ENCODE peak calls at places on chromosome 14, in nine cellular contexts. S, T, Q, N, V, W, K, Y and E are unnamed samples.

GRCh38 chr14:24563505-24563904 is 12.5 kb downstream of the CTSG start:
- DNase-seq in S (no peak), T (no peak), Q (no peak), N (no peak), V (no peak), W (no peak), K (no peak), Y (no peak), E (no peak)

GRCh38 chr14:72619881-72620280 is 274.0 kb downstream of the DPF3 start:
- DNase-seq in S (no peak), T (no peak), Q (no peak), N (no peak), V (no peak), W (no peak), K (no peak), Y (peak), E (no peak)

GRCh38 chr14:68523326-68523610 is 269.6 kb downstream of the ZFP36L1 start:
- DNase-seq in S (no peak), T (no peak), Q (no peak), N (no peak), V (no peak), W (no peak), K (no peak), Y (peak), E (no peak)

GRCh38 chr14:103625361-103626095 is 3.5 kb upstream of the KLC1 start:
- DNase-seq in S (no peak), T (no peak), Q (no peak), N (no peak), V (no peak), W (peak), K (no peak), Y (no peak), E (no peak)

GRCh38 chr14:80136358-80136757 is 74.9 kb downstream of the DIO2 start:
- DNase-seq in S (no peak), T (no peak), Q (peak), N (no peak), V (peak), W (peak), K (no peak), Y (no peak), E (no peak)

GRCh38 chr14:25389948-25390347 is 340.0 kb upstream of the STXBP6 start:
- DNase-seq in S (no peak), T (no peak), Q (no peak), N (no peak), V (no peak), W (no peak), K (no peak), Y (no peak), E (no peak)

GRCh38 chr14:60220917-60221316 is 28.1 kb upstream of the PPM1A start:
- DNase-seq in S (no peak), T (no peak), Q (no peak), N (no peak), V (no peak), W (no peak), K (no peak), Y (peak), E (no peak)

GRCh38 chr14:106163316-106163715 is 636.9 kb downstream of the TMEM121 start:
- DNase-seq in S (no peak), T (no peak), Q (no peak), N (no peak), V (no peak), W (no peak), K (no peak), Y (no peak), E (no peak)

GRCh38 chr14:105622329-105622955 is 96.1 kb downstream of the TMEM121 start:
- DNase-seq in S (no peak), T (no peak), Q (no peak), N (no peak), V (no peak), W (no peak), K (no peak), Y (no peak), E (no peak)

GRCh38 chr14:27012641-27013040 is 414.8 kb upstream of the NOVA1 start:
- DNase-seq in S (no peak), T (no peak), Q (no peak), N (no peak), V (no peak), W (no peak), K (no peak), Y (no peak), E (no peak)

GRCh38 chr14:73059326-73059725 is 992 bp downstream of the RBM25 start:
- DNase-seq in S (no peak), T (no peak), Q (peak), N (no peak), V (no peak), W (no peak), K (no peak), Y (no peak), E (no peak)

GRCh38 chr14:95442633-95443021 is 73.8 kb downstream of the SYNE3 start:
- DNase-seq in S (peak), T (peak), Q (peak), N (peak), V (peak), W (peak), K (peak), Y (peak), E (no peak)

GRCh38 chr14:95871531-95871930 is 5.1 kb upstream of the TUNAR start:
- DNase-seq in S (no peak), T (no peak), Q (no peak), N (no peak), V (no peak), W (no peak), K (no peak), Y (no peak), E (no peak)

GRCh38 chr14:89000007-89000942 is 175.8 kb downstream of the TTC8 start:
- DNase-seq in S (peak), T (no peak), Q (peak), N (peak), V (peak), W (peak), K (peak), Y (peak), E (peak)

GRCh38 chr14:24368562-24369252 is 723 bp downstream of the NFATC4 start:
- DNase-seq in S (peak), T (peak), Q (no peak), N (peak), V (peak), W (peak), K (peak), Y (peak), E (peak)

GRCh38 chr14:64970776-64971451 is 1.2 kb downstream of the RAB15 start:
- DNase-seq in S (no peak), T (no peak), Q (no peak), N (no peak), V (no peak), W (no peak), K (no peak), Y (peak), E (no peak)

GRCh38 chr14:101114726-101115481 is 211.4 kb upstream of the RTL1 start:
- DNase-seq in S (no peak), T (no peak), Q (no peak), N (no peak), V (no peak), W (no peak), K (no peak), Y (peak), E (no peak)

GRCh38 chr14:53963491-53964227 is 7.0 kb upstream of the BMP4 start:
- DNase-seq in S (no peak), T (no peak), Q (peak), N (no peak), V (peak), W (no peak), K (peak), Y (peak), E (no peak)

GRCh38 chr14:59321184-59321952 is 132.9 kb downstream of the DAAM1 start:
- DNase-seq in S (no peak), T (no peak), Q (peak), N (peak), V (no peak), W (no peak), K (no peak), Y (no peak), E (no peak)

GRCh38 chr14:83217492-83217891 is 1683.8 kb upstream of the SEL1L start:
- DNase-seq in S (peak), T (no peak), Q (peak), N (no peak), V (peak), W (no peak), K (no peak), Y (no peak), E (peak)

GRCh38 chr14:24188251-24189058 is at the start of gene IPO4:
- DNase-seq in S (peak), T (peak), Q (peak), N (peak), V (peak), W (peak), K (peak), Y (peak), E (peak)

GRCh38 chr14:54338696-54339317 is 58.0 kb upstream of the CDKN3 start:
- DNase-seq in S (peak), T (no peak), Q (peak), N (peak), V (peak), W (no peak), K (no peak), Y (peak), E (no peak)

GRCh38 chr14:74275265-74275841 is 27.4 kb downstream of the ABCD4 start:
- DNase-seq in S (peak), T (no peak), Q (peak), N (peak), V (no peak), W (peak), K (no peak), Y (no peak), E (no peak)

GRCh38 chr14:50086316-50086700 is 30.1 kb downstream of the VCPKMT start:
- DNase-seq in S (no peak), T (no peak), Q (no peak), N (no peak), V (no peak), W (no peak), K (no peak), Y (no peak), E (no peak)

GRCh38 chr14:85195872-85196477 is 334.0 kb upstream of the FLRT2 start:
- DNase-seq in S (no peak), T (no peak), Q (peak), N (no peak), V (peak), W (no peak), K (no peak), Y (no peak), E (no peak)

GRCh38 chr14:92687681-92688433 is 60.6 kb downstream of the LGMN start:
- DNase-seq in S (no peak), T (no peak), Q (peak), N (no peak), V (peak), W (no peak), K (peak), Y (peak), E (no peak)

GRCh38 chr14:20998139-20998538 is 954 bp upstream of the SLC39A2 start:
- DNase-seq in S (no peak), T (no peak), Q (peak), N (no peak), V (no peak), W (no peak), K (no peak), Y (peak), E (no peak)

GRCh38 chr14:104140463-104141331 is 2.3 kb downstream of the KIF26A start:
- DNase-seq in S (no peak), T (no peak), Q (no peak), N (no peak), V (no peak), W (no peak), K (peak), Y (peak), E (no peak)

GRCh38 chr14:105120056-105120455 is 48.5 kb downstream of the JAG2 start:
- DNase-seq in S (no peak), T (no peak), Q (peak), N (no peak), V (no peak), W (no peak), K (no peak), Y (no peak), E (no peak)

GRCh38 chr14:32206552-32206951 is 3.5 kb upstream of the RNU6-8 start:
- DNase-seq in S (no peak), T (no peak), Q (no peak), N (no peak), V (no peak), W (no peak), K (no peak), Y (no peak), E (no peak)

GRCh38 chr14:32208490-32208889 is 5.4 kb upstream of the RNU6-8 start:
- DNase-seq in S (no peak), T (no peak), Q (no peak), N (no peak), V (no peak), W (no peak), K (no peak), Y (no peak), E (no peak)

GRCh38 chr14:32212833-32213232 is 9.8 kb upstream of the RNU6-8 start:
- DNase-seq in S (no peak), T (no peak), Q (no peak), N (no peak), V (no peak), W (no peak), K (no peak), Y (no peak), E (no peak)

GRCh38 chr14:32209471-32209870 is 6.4 kb upstream of the RNU6-8 start:
- DNase-seq in S (no peak), T (no peak), Q (no peak), N (no peak), V (no peak), W (no peak), K (no peak), Y (no peak), E (no peak)

DNA sequence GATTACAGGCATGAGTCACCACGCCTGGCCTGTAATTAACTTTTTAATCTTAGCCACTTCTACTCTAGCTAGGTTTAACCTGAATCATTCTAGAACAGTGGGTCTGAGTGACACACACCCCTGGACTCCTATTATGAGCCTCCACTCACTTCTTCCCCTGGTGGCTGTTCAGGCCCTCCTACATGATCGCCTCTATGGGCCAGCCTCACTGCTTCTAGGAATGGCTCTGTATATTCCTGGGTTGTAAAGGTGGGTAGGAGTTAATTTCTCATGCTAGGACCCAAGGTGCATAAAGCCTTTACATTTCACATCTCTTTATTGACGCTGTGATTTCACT is 8.0 kb upstream of the RNU6-8 start:
- DNase-seq in S (no peak), T (no peak), Q (no peak), N (no peak), V (no peak), W (no peak), K (no peak), Y (no peak), E (no peak)
- TF ChIP-seq CTCF in S (no peak), T (no peak), Q (no peak), N (no peak), V (no peak), W (no peak), K (no peak), Y (no peak), E (no peak)

GRCh38 chr14:56555921-56556570 is 23.6 kb upstream of the TMEM260 start:
- DNase-seq in S (peak), T (no peak), Q (peak), N (no peak), V (peak), W (no peak), K (no peak), Y (no peak), E (no peak)

GRCh38 chr14:56554301-56554700 is 25.3 kb upstream of the TMEM260 start:
- DNase-seq in S (no peak), T (no peak), Q (no peak), N (no peak), V (no peak), W (no peak), K (no peak), Y (no peak), E (no peak)

GRCh38 chr14:56549721-56550120 is 29.9 kb upstream of the TMEM260 start:
- DNase-seq in S (no peak), T (no peak), Q (no peak), N (no peak), V (no peak), W (no peak), K (no peak), Y (no peak), E (no peak)

DNA sequence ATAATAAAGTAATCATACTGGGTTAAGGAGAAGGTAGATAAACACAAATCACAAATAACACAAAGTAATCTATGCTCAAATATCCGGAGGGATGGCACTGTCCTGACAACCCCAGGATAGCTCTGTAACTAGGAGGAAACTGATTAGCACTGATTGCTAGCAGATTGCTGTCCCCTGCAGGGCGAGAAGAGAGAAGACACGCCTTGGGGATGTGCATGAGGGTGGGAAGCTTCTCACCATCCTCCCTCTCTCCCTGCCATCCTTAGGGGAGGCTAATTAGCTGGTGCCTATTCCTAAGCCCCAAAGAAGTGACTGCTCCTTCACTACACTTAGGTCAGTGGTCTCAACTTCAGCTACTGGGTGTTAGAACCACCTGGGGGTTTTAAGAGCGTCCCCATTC is 27.0 kb upstream of the TMEM260 start:
- DNase-seq in S (no peak), T (no peak), Q (no peak), N (no peak), V (peak), W (no peak), K (no peak), Y (peak), E (no peak)
- TF ChIP-seq CTCF in S (no peak), T (no peak), Q (no peak), N (no peak), V (peak), W (peak), K (no peak), Y (peak), E (no peak)

GRCh38 chr14:36942522-36943245 is 229.7 kb downstream of the SLC25A21 start:
- DNase-seq in S (no peak), T (no peak), Q (peak), N (no peak), V (no peak), W (no peak), K (no peak), Y (no peak), E (no peak)
- TF ChIP-seq CTCF in S (no peak), T (no peak), Q (no peak), N (no peak), V (peak), W (no peak), K (no peak), Y (no peak), E (no peak)

DNA sequence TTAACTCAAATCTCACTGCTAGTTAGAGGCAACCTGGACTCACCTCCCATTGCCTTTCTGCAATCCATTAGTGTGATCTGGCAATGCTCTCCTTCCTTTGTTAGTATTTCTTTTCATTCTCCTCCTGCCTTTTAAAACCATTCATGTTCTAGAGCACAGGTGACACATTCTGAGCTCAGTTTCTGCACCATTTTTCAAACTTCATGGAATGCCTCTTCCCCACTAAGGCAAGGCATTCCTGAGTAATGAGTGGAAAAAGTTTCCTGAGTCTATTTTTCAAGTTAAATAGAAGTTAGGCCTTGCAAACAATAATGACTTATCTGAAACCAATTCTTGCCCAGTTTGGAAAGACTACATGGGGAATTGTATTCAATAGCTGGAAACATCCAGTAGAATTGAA is 1001.8 kb downstream of the BCL11B start:
- DNase-seq in S (no peak), T (no peak), Q (peak), N (no peak), V (no peak), W (no peak), K (no peak), Y (no peak), E (no peak)
- TF ChIP-seq CTCF in S (no peak), T (no peak), Q (no peak), N (no peak), V (no peak), W (no peak), K (no peak), Y (no peak), E (no peak)

GRCh38 chr14:30656190-30656632 is 34.1 kb downstream of the SCFD1 start:
- DNase-seq in S (peak), T (peak), Q (peak), N (no peak), V (peak), W (peak), K (no peak), Y (peak), E (no peak)
- TF ChIP-seq CTCF in S (peak), T (peak), Q (peak), N (peak), V (peak), W (peak), K (peak), Y (peak), E (peak)

DNA sequence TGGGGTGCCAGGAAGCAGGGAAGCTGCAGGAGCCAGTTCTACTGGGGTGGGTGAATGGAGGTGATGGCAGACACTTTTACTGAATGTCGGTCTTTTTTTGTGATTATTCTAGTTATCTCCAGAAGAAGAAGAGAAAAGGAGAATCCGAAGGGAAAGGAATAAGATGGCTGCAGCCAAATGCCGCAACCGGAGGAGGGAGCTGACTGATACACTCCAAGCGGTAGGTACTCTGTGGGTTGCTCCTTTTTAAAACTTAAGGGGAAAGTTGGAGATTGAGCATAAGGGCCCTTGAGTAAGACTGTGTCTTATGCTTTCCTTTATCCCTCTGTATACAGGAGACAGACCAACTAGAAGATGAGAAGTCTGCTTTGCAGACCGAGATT is 1.8 kb downstream of the FOS start:
- DNase-seq in S (no peak), T (no peak), Q (no peak), N (no peak), V (no peak), W (no peak), K (no peak), Y (no peak), E (no peak)
- TF ChIP-seq CTCF in S (no peak), T (no peak), Q (no peak), N (no peak), V (no peak), W (no peak), K (no peak), Y (no peak), E (no peak)

GRCh38 chr14:23099212-23099861 is 4.0 kb downstream of the C14orf119 start:
- DNase-seq in S (no peak), T (no peak), Q (no peak), N (no peak), V (no peak), W (no peak), K (no peak), Y (no peak), E (no peak)
- TF ChIP-seq CTCF in S (no peak), T (no peak), Q (peak), N (no peak), V (no peak), W (no peak), K (no peak), Y (peak), E (no peak)

GRCh38 chr14:99744199-99744872 is 48.9 kb upstream of the EML1 start:
- DNase-seq in S (no peak), T (no peak), Q (peak), N (peak), V (peak), W (no peak), K (no peak), Y (peak), E (no peak)
- TF ChIP-seq CTCF in S (no peak), T (no peak), Q (no peak), N (peak), V (peak), W (no peak), K (no peak), Y (peak), E (no peak)

GRCh38 chr14:33475623-33476022 is 475.3 kb downstream of the EGLN3 start:
- DNase-seq in S (peak), T (peak), Q (peak), N (no peak), V (peak), W (peak), K (no peak), Y (peak), E (no peak)
- TF ChIP-seq CTCF in S (no peak), T (peak), Q (peak), N (peak), V (peak), W (peak), K (peak), Y (peak), E (peak)

GRCh38 chr14:44657688-44658388 is 150.8 kb upstream of the FSCB start:
- DNase-seq in S (no peak), T (no peak), Q (peak), N (peak), V (peak), W (no peak), K (no peak), Y (peak), E (no peak)
- TF ChIP-seq CTCF in S (peak), T (peak), Q (peak), N (peak), V (peak), W (peak), K (peak), Y (peak), E (no peak)